ENCODE peak calls at places on chromosome 18, in ten cellular contexts. One of them, this sample, is unnamed.

GRCh38 chr18:11668441-11669169 is 20.5 kb upstream of the GNAL start:
- DNase-seq in HT1080: no peak
- DNase-seq in BE2C: no peak
- DNase-seq in smooth muscle cell of the brain vasculature: no peak
- DNase-seq in NCI-H1105 treated with DMSO at 0.1 percent for 48 hours: no peak
- DNase-seq in hippocampal formation: no peak
- DNase-seq in kidney epithelial cell: no peak
- DNase-seq in NCI-H1092: no peak
- DNase-seq in cardiac fibroblast: no peak
- DNase-seq in activated CD4-positive, alpha-beta T cell treated with anti-CD3 and anti-CD28 coated beads, Interleukin-2, amount 10 ng/mL, durations not matched to agents 7 days and 5 days: no peak
- DNase-seq in this sample: no peak

GRCh38 chr18:62186656-62187542 is at the start of the genes PIGN and RELCH:
- DNase-seq in smooth muscle cell of the brain vasculature: peak
- DNase-seq in NCI-H1105 treated with DMSO at 0.1 percent for 48 hours: peak
- DNase-seq in hippocampal formation: peak
- DNase-seq in BE2C: peak
- DNase-seq in NCI-H1092: peak
- DNase-seq in cardiac fibroblast: peak
- DNase-seq in kidney epithelial cell: peak
- DNase-seq in HT1080: peak
- DNase-seq in activated CD4-positive, alpha-beta T cell treated with anti-CD3 and anti-CD28 coated beads, Interleukin-2, amount 10 ng/mL, durations not matched to agents 7 days and 5 days: peak
- DNase-seq in this sample: peak

GRCh38 chr18:61753373-61753772 is 139.4 kb downstream of the RNF152 start:
- DNase-seq in NCI-H1092: no peak
- DNase-seq in hippocampal formation: no peak
- DNase-seq in BE2C: no peak
- DNase-seq in smooth muscle cell of the brain vasculature: no peak
- DNase-seq in cardiac fibroblast: no peak
- DNase-seq in HT1080: no peak
- DNase-seq in NCI-H1105 treated with DMSO at 0.1 percent for 48 hours: no peak
- DNase-seq in activated CD4-positive, alpha-beta T cell treated with anti-CD3 and anti-CD28 coated beads, Interleukin-2, amount 10 ng/mL, durations not matched to agents 7 days and 5 days: no peak
- DNase-seq in kidney epithelial cell: no peak
- DNase-seq in this sample: no peak

GRCh38 chr18:22066083-22066485 is 103.3 kb upstream of the GATA6 start:
- DNase-seq in NCI-H1092: no peak
- DNase-seq in kidney epithelial cell: no peak
- DNase-seq in cardiac fibroblast: no peak
- DNase-seq in smooth muscle cell of the brain vasculature: no peak
- DNase-seq in BE2C: no peak
- DNase-seq in NCI-H1105 treated with DMSO at 0.1 percent for 48 hours: peak
- DNase-seq in HT1080: no peak
- DNase-seq in activated CD4-positive, alpha-beta T cell treated with anti-CD3 and anti-CD28 coated beads, Interleukin-2, amount 10 ng/mL, durations not matched to agents 7 days and 5 days: no peak
- DNase-seq in hippocampal formation: no peak
- DNase-seq in this sample: no peak

GRCh38 chr18:61397222-61397621 is 64.0 kb downstream of the CDH20 start:
- DNase-seq in NCI-H1092: no peak
- DNase-seq in kidney epithelial cell: no peak
- DNase-seq in cardiac fibroblast: no peak
- DNase-seq in smooth muscle cell of the brain vasculature: no peak
- DNase-seq in HT1080: no peak
- DNase-seq in activated CD4-positive, alpha-beta T cell treated with anti-CD3 and anti-CD28 coated beads, Interleukin-2, amount 10 ng/mL, durations not matched to agents 7 days and 5 days: no peak
- DNase-seq in BE2C: no peak
- DNase-seq in NCI-H1105 treated with DMSO at 0.1 percent for 48 hours: no peak
- DNase-seq in hippocampal formation: no peak
- DNase-seq in this sample: no peak

GRCh38 chr18:3261035-3261392 is 919 bp upstream of the MYL12B start:
- DNase-seq in HT1080: no peak
- DNase-seq in hippocampal formation: peak
- DNase-seq in NCI-H1092: no peak
- DNase-seq in smooth muscle cell of the brain vasculature: no peak
- DNase-seq in BE2C: no peak
- DNase-seq in kidney epithelial cell: no peak
- DNase-seq in cardiac fibroblast: no peak
- DNase-seq in activated CD4-positive, alpha-beta T cell treated with anti-CD3 and anti-CD28 coated beads, Interleukin-2, amount 10 ng/mL, durations not matched to agents 7 days and 5 days: no peak
- DNase-seq in NCI-H1105 treated with DMSO at 0.1 percent for 48 hours: no peak
- DNase-seq in this sample: no peak

GRCh38 chr18:58528011-58528367 is 100.9 kb downstream of the ALPK2 start:
- DNase-seq in smooth muscle cell of the brain vasculature: no peak
- DNase-seq in NCI-H1092: no peak
- DNase-seq in HT1080: no peak
- DNase-seq in kidney epithelial cell: no peak
- DNase-seq in hippocampal formation: no peak
- DNase-seq in BE2C: no peak
- DNase-seq in NCI-H1105 treated with DMSO at 0.1 percent for 48 hours: peak
- DNase-seq in activated CD4-positive, alpha-beta T cell treated with anti-CD3 and anti-CD28 coated beads, Interleukin-2, amount 10 ng/mL, durations not matched to agents 7 days and 5 days: no peak
- DNase-seq in cardiac fibroblast: peak
- DNase-seq in this sample: no peak

GRCh38 chr18:54387631-54388030 is 29.9 kb downstream of the C18orf54 start:
- DNase-seq in NCI-H1105 treated with DMSO at 0.1 percent for 48 hours: no peak
- DNase-seq in NCI-H1092: no peak
- DNase-seq in smooth muscle cell of the brain vasculature: no peak
- DNase-seq in hippocampal formation: no peak
- DNase-seq in BE2C: no peak
- DNase-seq in cardiac fibroblast: no peak
- DNase-seq in HT1080: peak
- DNase-seq in activated CD4-positive, alpha-beta T cell treated with anti-CD3 and anti-CD28 coated beads, Interleukin-2, amount 10 ng/mL, durations not matched to agents 7 days and 5 days: no peak
- DNase-seq in kidney epithelial cell: no peak
- DNase-seq in this sample: no peak

GRCh38 chr18:24051256-24051947 is 36.8 kb downstream of the TTC39C start:
- DNase-seq in smooth muscle cell of the brain vasculature: no peak
- DNase-seq in hippocampal formation: no peak
- DNase-seq in HT1080: peak
- DNase-seq in BE2C: no peak
- DNase-seq in activated CD4-positive, alpha-beta T cell treated with anti-CD3 and anti-CD28 coated beads, Interleukin-2, amount 10 ng/mL, durations not matched to agents 7 days and 5 days: no peak
- DNase-seq in NCI-H1092: no peak
- DNase-seq in NCI-H1105 treated with DMSO at 0.1 percent for 48 hours: no peak
- DNase-seq in cardiac fibroblast: peak
- DNase-seq in kidney epithelial cell: no peak
- DNase-seq in this sample: peak

GRCh38 chr18:74397572-74397971 is 59.5 kb downstream of the DIPK1C start:
- DNase-seq in HT1080: no peak
- DNase-seq in NCI-H1105 treated with DMSO at 0.1 percent for 48 hours: no peak
- DNase-seq in hippocampal formation: no peak
- DNase-seq in BE2C: no peak
- DNase-seq in activated CD4-positive, alpha-beta T cell treated with anti-CD3 and anti-CD28 coated beads, Interleukin-2, amount 10 ng/mL, durations not matched to agents 7 days and 5 days: no peak
- DNase-seq in smooth muscle cell of the brain vasculature: no peak
- DNase-seq in kidney epithelial cell: no peak
- DNase-seq in cardiac fibroblast: no peak
- DNase-seq in NCI-H1092: no peak
- DNase-seq in this sample: no peak

GRCh38 chr18:12491611-12492435 is 84.1 kb downstream of the PRELID3A start:
- DNase-seq in BE2C: no peak
- DNase-seq in NCI-H1105 treated with DMSO at 0.1 percent for 48 hours: no peak
- DNase-seq in hippocampal formation: no peak
- DNase-seq in smooth muscle cell of the brain vasculature: no peak
- DNase-seq in NCI-H1092: no peak
- DNase-seq in activated CD4-positive, alpha-beta T cell treated with anti-CD3 and anti-CD28 coated beads, Interleukin-2, amount 10 ng/mL, durations not matched to agents 7 days and 5 days: no peak
- DNase-seq in cardiac fibroblast: no peak
- DNase-seq in HT1080: no peak
- DNase-seq in kidney epithelial cell: no peak
- DNase-seq in this sample: no peak

GRCh38 chr18:14943486-14943885 is 195.5 kb downstream of the ANKRD30B start:
- DNase-seq in smooth muscle cell of the brain vasculature: no peak
- DNase-seq in cardiac fibroblast: no peak
- DNase-seq in kidney epithelial cell: no peak
- DNase-seq in HT1080: no peak
- DNase-seq in NCI-H1105 treated with DMSO at 0.1 percent for 48 hours: no peak
- DNase-seq in activated CD4-positive, alpha-beta T cell treated with anti-CD3 and anti-CD28 coated beads, Interleukin-2, amount 10 ng/mL, durations not matched to agents 7 days and 5 days: no peak
- DNase-seq in NCI-H1092: no peak
- DNase-seq in BE2C: no peak
- DNase-seq in hippocampal formation: no peak
- DNase-seq in this sample: no peak

GRCh38 chr18:48901145-48902022 is 49.4 kb downstream of the SMAD7 start:
- DNase-seq in smooth muscle cell of the brain vasculature: no peak
- DNase-seq in NCI-H1105 treated with DMSO at 0.1 percent for 48 hours: no peak
- DNase-seq in cardiac fibroblast: no peak
- DNase-seq in BE2C: no peak
- DNase-seq in activated CD4-positive, alpha-beta T cell treated with anti-CD3 and anti-CD28 coated beads, Interleukin-2, amount 10 ng/mL, durations not matched to agents 7 days and 5 days: no peak
- DNase-seq in hippocampal formation: no peak
- DNase-seq in kidney epithelial cell: no peak
- DNase-seq in NCI-H1092: no peak
- DNase-seq in HT1080: no peak
- DNase-seq in this sample: no peak

GRCh38 chr18:28359177-28359576 is 182.2 kb upstream of the CDH2 start:
- DNase-seq in kidney epithelial cell: no peak
- DNase-seq in smooth muscle cell of the brain vasculature: no peak
- DNase-seq in HT1080: no peak
- DNase-seq in NCI-H1092: peak
- DNase-seq in NCI-H1105 treated with DMSO at 0.1 percent for 48 hours: peak
- DNase-seq in hippocampal formation: no peak
- DNase-seq in BE2C: no peak
- DNase-seq in activated CD4-positive, alpha-beta T cell treated with anti-CD3 and anti-CD28 coated beads, Interleukin-2, amount 10 ng/mL, durations not matched to agents 7 days and 5 days: no peak
- DNase-seq in cardiac fibroblast: no peak
- DNase-seq in this sample: no peak

GRCh38 chr18:61459896-61460295 is 126.7 kb downstream of the CDH20 start:
- DNase-seq in activated CD4-positive, alpha-beta T cell treated with anti-CD3 and anti-CD28 coated beads, Interleukin-2, amount 10 ng/mL, durations not matched to agents 7 days and 5 days: no peak
- DNase-seq in cardiac fibroblast: no peak
- DNase-seq in BE2C: no peak
- DNase-seq in NCI-H1092: no peak
- DNase-seq in HT1080: no peak
- DNase-seq in kidney epithelial cell: no peak
- DNase-seq in NCI-H1105 treated with DMSO at 0.1 percent for 48 hours: no peak
- DNase-seq in smooth muscle cell of the brain vasculature: peak
- DNase-seq in hippocampal formation: peak
- DNase-seq in this sample: no peak

This sample was measured in SK-MEL-5.